ENCODE peak calls at places on chromosome 21, in ten cellular contexts. B is kidney tubule cell; M is left cardiac atrium; V is left ventricle myocardium superior; U is NAMALWA; L is GM13977; X is heart left ventricle; Q is activated CD4-positive, CD25-positive, alpha-beta regulatory T cell treated with anti-CD3 and anti-CD28 coated beads, Interleukin-2, amount 50 U/mL, for 16 hours; R is GM13976; D is EL. N is an unnamed sample.

GRCh38 chr21:14361958-14362357 is 21.0 kb downstream of the HSPA13 start:
- DNase-seq in B (no peak), M (no peak), V (no peak), U (no peak), L (no peak), X (no peak), Q (no peak), R (no peak), D (no peak), N (no peak)

GRCh38 chr21:41402231-41402630 is 23.8 kb upstream of the MX1 start:
- DNase-seq in B (no peak), M (no peak), V (no peak), U (no peak), L (no peak), X (no peak), Q (no peak), R (no peak), D (no peak), N (no peak)

GRCh38 chr21:28828981-28829380 is 163.7 kb downstream of the LTN1 start:
- DNase-seq in B (no peak), M (no peak), V (no peak), U (no peak), L (no peak), X (no peak), Q (no peak), R (no peak), D (no peak), N (no peak)

GRCh38 chr21:33286600-33287456 is 20.7 kb downstream of the IL10RB start:
- DNase-seq in B (peak; percentile 64), M (peak; percentile 74), V (peak; percentile 43), U (no peak), L (no peak), X (peak; percentile 70), Q (no peak), R (no peak), D (peak; percentile 74), N (no peak)

GRCh38 chr21:34501716-34502115 is 10.3 kb downstream of the KCNE1 start:
- DNase-seq in B (no peak), M (no peak), V (no peak), U (no peak), L (no peak), X (no peak), Q (no peak), R (no peak), D (no peak), N (no peak)

GRCh38 chr21:28193189-28193588 is 799.5 kb downstream of the LTN1 start:
- DNase-seq in B (peak; percentile 26), M (no peak), V (no peak), U (peak; percentile 6), L (no peak), X (no peak), Q (no peak), R (no peak), D (no peak), N (no peak)

GRCh38 chr21:41139951-41140350 is 28.0 kb upstream of the BACE2 start:
- DNase-seq in B (no peak), M (no peak), V (no peak), U (no peak), L (no peak), X (no peak), Q (no peak), R (no peak), D (no peak), N (no peak)

GRCh38 chr21:14923468-14923867 is 141.3 kb downstream of the NRIP1 start:
- DNase-seq in B (peak; percentile 68), M (no peak), V (no peak), U (no peak), L (no peak), X (no peak), Q (no peak), R (no peak), D (peak; percentile 75), N (no peak)

GRCh38 chr21:38925923-38926322 is 120.2 kb downstream of the ETS2 start:
- DNase-seq in B (peak; percentile 86), M (peak; percentile 71), V (peak; percentile 72), U (no peak), L (no peak), X (peak; percentile 74), Q (no peak), R (no peak), D (peak; percentile 92), N (no peak)

GRCh38 chr21:35323947-35324346 is 274.8 kb upstream of the RUNX1 start:
- DNase-seq in B (no peak), M (peak; percentile 49), V (peak; percentile 50), U (no peak), L (no peak), X (peak; percentile 57), Q (no peak), R (no peak), D (no peak), N (no peak)

GRCh38 chr21:41437754-41438153 is 11.7 kb downstream of the MX1 start:
- DNase-seq in B (no peak), M (no peak), V (no peak), U (no peak), L (no peak), X (no peak), Q (no peak), R (no peak), D (no peak), N (no peak)

GRCh38 chr21:16116798-16117197 is 387.0 kb downstream of the USP25 start:
- DNase-seq in B (peak; percentile 74), M (no peak), V (no peak), U (no peak), L (no peak), X (no peak), Q (no peak), R (no peak), D (peak; percentile 87), N (no peak)

GRCh38 chr21:31347435-31348032 is 3.5 kb upstream of the TIAM1 start:
- DNase-seq in B (peak; percentile 35), M (no peak), V (no peak), U (peak; percentile 10), L (no peak), X (no peak), Q (no peak), R (no peak), D (no peak), N (no peak)

GRCh38 chr21:35855463-35855862 is 204.9 kb downstream of the SETD4 start:
- DNase-seq in B (no peak), M (no peak), V (no peak), U (no peak), L (no peak), X (no peak), Q (no peak), R (no peak), D (peak; percentile 47), N (no peak)

GRCh38 chr21:35377505-35378090 is 328.5 kb upstream of the RUNX1 start:
- DNase-seq in B (peak; percentile 50), M (no peak), V (no peak), U (no peak), L (no peak), X (no peak), Q (no peak), R (no peak), D (peak; percentile 55), N (no peak)

GRCh38 chr21:29265690-29266479 is 32.8 kb upstream of the BACH1 start:
- DNase-seq in B (no peak), M (no peak), V (no peak), U (no peak), L (no peak), X (no peak), Q (no peak), R (no peak), D (peak; percentile 44), N (no peak)

GRCh38 chr21:37006521-37007291 is at the start of gene RIPPLY3:
- DNase-seq in B (peak; percentile 38), M (no peak), V (no peak), U (no peak), L (peak; percentile 54), X (no peak), Q (no peak), R (peak; percentile 64), D (peak; percentile 54), N (no peak)

GRCh38 chr21:35075546-35075945 is 26.4 kb upstream of the RUNX1 start:
- DNase-seq in B (peak; percentile 90), M (peak; percentile 31), V (no peak), U (no peak), L (no peak), X (no peak), Q (no peak), R (peak; percentile 17), D (peak; percentile 73), N (no peak)

GRCh38 chr21:43740497-43741156 is 21.7 kb downstream of the PDXK start:
- DNase-seq in B (peak; percentile 42), M (no peak), V (no peak), U (no peak), L (no peak), X (no peak), Q (no peak), R (no peak), D (no peak), N (peak; percentile 47)

GRCh38 chr21:25911730-25912401 is 177.1 kb downstream of the GABPA start:
- DNase-seq in B (peak; percentile 84), M (no peak), V (peak; percentile 62), U (no peak), L (no peak), X (peak; percentile 49), Q (no peak), R (no peak), D (no peak), N (peak; percentile 60)

GRCh38 chr21:18369115-18369514 is 34.5 kb downstream of the TMPRSS15 start:
- DNase-seq in B (peak; percentile 1), M (no peak), V (no peak), U (peak; percentile 84), L (no peak), X (no peak), Q (no peak), R (no peak), D (no peak), N (peak; percentile 36)